ENCODE peak calls at places on chromosomes 7 and 10, in four cellular contexts. Q is IMR-90, I is T-helper 1 cell, D is neural crest cell. W is an unnamed sample.

GRCh38 chr10:61904711-61905445 is 3.4 kb downstream of the ARID5B start:
- DNase-seq in Q (peak), I (peak), D (no peak), W (no peak)

GRCh38 chr7:27745064-27745583 is 5.2 kb downstream of the TAX1BP1 start:
- DNase-seq in Q (peak), I (no peak), D (peak), W (peak)

GRCh38 chr7:68547181-68547580 is 1051.1 kb upstream of the AUTS2 start:
- DNase-seq in Q (no peak), I (no peak), D (no peak), W (no peak)

GRCh38 chr10:80394358-80394916 is 13.9 kb upstream of the PRXL2A start:
- DNase-seq in Q (no peak), I (no peak), D (no peak), W (no peak)

GRCh38 chr7:29723599-29723998 is 82.7 kb upstream of the WIPF3 start:
- DNase-seq in Q (peak), I (no peak), D (no peak), W (peak)

GRCh38 chr7:95608344-95609173 is 12.2 kb upstream of the PDK4 start:
- DNase-seq in Q (peak), I (peak), D (peak), W (peak)

GRCh38 chr10:27742195-27742925 is 3.3 kb downstream of the MKX start:
- DNase-seq in Q (peak), I (peak), D (peak), W (peak)

GRCh38 chr7:145957160-145957890 is 159.3 kb upstream of the CNTNAP2 start:
- DNase-seq in Q (no peak), I (no peak), D (no peak), W (no peak)

GRCh38 chr7:120054376-120055100 is 218.4 kb upstream of the KCND2 start:
- DNase-seq in Q (no peak), I (no peak), D (no peak), W (no peak)

W was measured in T47D.